ENCODE peak calls at places on chromosomes 2 and 18, in five cellular contexts. K is OCI-LY7, B is PC-3, H is brain microvascular endothelial cell, T is astrocyte. Z is an unnamed sample.
A peak's percentile ranks its signal among the peaks of the same experiment; 100 is the strongest.

GRCh38 chr2:222057249-222058073 is 241.3 kb downstream of the PAX3 start:
- DNase-seq in K (peak; percentile 21), B (peak; percentile 21), H (no peak), T (no peak), Z (no peak)

GRCh38 chr2:46917628-46918027 is 2.0 kb upstream of the MCFD2 start:
- DNase-seq in B (no peak), H (no peak), T (no peak), K (peak; percentile 57), Z (no peak)

GRCh38 chr2:160283675-160284074 is 83.6 kb upstream of the ITGB6 start:
- DNase-seq in B (no peak), K (no peak), H (no peak), T (no peak), Z (no peak)

GRCh38 chr2:51918113-51918512 is 886.2 kb upstream of the NRXN1 start:
- DNase-seq in T (peak; percentile 4), H (no peak), K (no peak), B (peak; percentile 17), Z (no peak)

GRCh38 chr2:149488719-149489440 is 98.7 kb downstream of the MMADHC start:
- DNase-seq in K (no peak), H (no peak), T (peak; percentile 12), B (no peak), Z (no peak)

GRCh38 chr2:205957452-205958154 is 128.4 kb downstream of the INO80D start:
- DNase-seq in T (no peak), H (no peak), K (no peak), B (no peak), Z (no peak)

GRCh38 chr18:79553154-79553553 is 126.4 kb upstream of the CTDP1 start:
- DNase-seq in B (no peak), K (no peak), H (no peak), T (no peak), Z (no peak)

GRCh38 chr2:205879362-205879761 is 197.1 kb downstream of the NRP2 start:
- DNase-seq in T (no peak), B (no peak), H (no peak), K (no peak), Z (no peak)

GRCh38 chr2:186349508-186349907 is 136.6 kb upstream of the ZC3H15 start:
- DNase-seq in H (peak; percentile 87), T (peak; percentile 87), B (peak; percentile 96), K (no peak), Z (no peak)

GRCh38 chr2:126715576-126716406 is 59.8 kb downstream of the GYPC start:
- DNase-seq in K (no peak), T (no peak), B (no peak), H (no peak), Z (no peak)

GRCh38 chr2:236171213-236172201 is 3.3 kb upstream of the GBX2 start:
- DNase-seq in H (no peak), T (no peak), K (no peak), B (no peak), Z (no peak)
- H3K4me3 ChIP-seq in H (no peak overlapping the region), T (no peak overlapping the region), K (no peak overlapping the region), B (no peak overlapping the region), Z (no peak overlapping the region)

GRCh38 chr2:183533021-183533420 is 408.8 kb downstream of the NUP35 start:
- DNase-seq in T (no peak), H (no peak), K (no peak), B (no peak), Z (no peak)
- H3K4me3 ChIP-seq in T (no peak overlapping the region), H (no peak overlapping the region), K (no peak overlapping the region), B (no peak overlapping the region), Z (no peak overlapping the region)

GRCh38 chr18:62988467-62988866 is 273.1 kb downstream of the PHLPP1 start:
- DNase-seq in B (no peak), T (no peak), H (no peak), K (no peak), Z (no peak)
- H3K4me3 ChIP-seq in B (no peak overlapping the region), T (no peak overlapping the region), H (no peak overlapping the region), K (no peak overlapping the region), Z (no peak overlapping the region)

GRCh38 chr18:74289137-74289536 is 2.6 kb downstream of the CYB5A start:
- DNase-seq in B (peak; percentile 81), T (no peak), K (no peak), H (no peak), Z (no peak)

GRCh38 chr18:74286106-74286856 is 5.5 kb downstream of the CYB5A start:
- DNase-seq in T (no peak), K (no peak), H (no peak), B (peak; percentile 61), Z (no peak)

GRCh38 chr18:74288730-74289129 is 3.0 kb downstream of the CYB5A start:
- DNase-seq in T (no peak), K (no peak), B (peak; percentile 29), H (no peak), Z (no peak)

GRCh38 chr18:74289946-74290478 is 1.8 kb downstream of the CYB5A start:
- DNase-seq in B (peak; percentile 28), K (no peak), T (no peak), H (no peak), Z (no peak)

GRCh38 chr18:74288041-74288440 is 3.7 kb downstream of the CYB5A start:
- DNase-seq in B (no peak), T (no peak), H (no peak), K (no peak), Z (no peak)
- H3K4me3 ChIP-seq in B (peak overlapping the region; percentile 50), T (no peak overlapping the region), H (no peak overlapping the region), K (no peak overlapping the region), Z (no peak overlapping the region)

GRCh38 chr18:33576999-33577687 is 876 bp upstream of the ASXL3 start:
- DNase-seq in H (no peak), B (no peak), K (peak; percentile 35), T (no peak), Z (no peak)
- H3K4me3 ChIP-seq in H (peak overlapping the region; percentile 80), B (no peak overlapping the region), K (peak overlapping the region; percentile 68), T (peak overlapping the region; percentile 89), Z (peak overlapping the region; percentile 74)

GRCh38 chr18:58196164-58196563 is 152.1 kb downstream of the NEDD4L start:
- DNase-seq in B (peak; percentile 75), H (no peak), K (no peak), T (peak; percentile 41), Z (no peak)
- H3K4me3 ChIP-seq in B (peak overlapping the region; percentile 38), H (no peak overlapping the region), K (no peak overlapping the region), T (peak overlapping the region; percentile 58), Z (no peak overlapping the region)

DNA sequence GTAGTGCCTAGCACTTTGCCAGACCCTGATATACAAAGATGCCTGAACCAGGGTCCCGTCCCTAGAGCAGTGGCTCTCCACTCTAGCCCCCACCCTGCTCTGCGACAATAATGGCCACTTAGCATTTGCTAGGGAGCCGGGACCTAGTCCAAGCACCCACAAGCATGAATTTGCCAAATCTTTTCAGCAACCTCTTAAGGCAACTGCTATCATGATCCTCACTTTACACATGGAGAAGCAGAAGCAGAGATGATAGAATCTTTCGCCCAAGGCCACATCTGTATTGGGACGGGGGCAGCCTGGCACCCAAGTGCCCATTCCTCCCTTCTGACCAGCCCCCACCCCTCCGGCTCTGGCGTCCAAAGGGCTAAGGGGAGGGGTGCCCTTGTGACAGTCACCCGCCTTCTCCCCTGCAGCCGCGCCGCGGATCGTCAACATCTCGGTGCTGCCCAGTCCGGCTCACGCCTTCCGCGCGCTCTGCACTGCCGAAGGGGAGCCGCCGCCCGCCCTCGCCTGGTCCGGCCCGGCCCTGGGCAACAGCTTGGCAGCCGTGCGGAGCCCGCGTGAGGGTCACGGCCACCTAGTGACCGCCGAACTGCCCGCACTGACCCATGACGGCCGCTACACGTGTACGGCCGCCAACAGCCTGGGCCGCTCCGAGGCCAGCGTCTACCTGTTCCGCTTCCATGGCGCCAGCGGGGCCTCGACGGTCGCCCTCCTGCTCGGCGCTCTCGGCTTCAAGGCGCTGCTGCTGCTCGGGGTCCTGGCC is 13.0 kb downstream of the SIGLEC15 start:
- DNase-seq in H (no peak), K (no peak), B (no peak), T (no peak), Z (no peak)
- H3K4me3 ChIP-seq in H (peak overlapping the region; percentile 15), K (no peak overlapping the region), B (no peak overlapping the region), T (no peak overlapping the region), Z (peak overlapping the region; percentile 73)

Z was measured in thoracic aorta.